ENCODE peak calls at places on chromosomes 13 and 19, in nine cellular contexts. U is breast epithelium, Q is lower lobe of right lung, W is stomach, E is kidney, M is right atrium auricular region, F is cardiac muscle cell, H is mammary epithelial cell, K is endodermal cell. V is an unnamed sample.

GRCh38 chr13:44989941-44990340 is 603 bp downstream of the GPALPP1 start:
- DNase-seq in U (no peak), Q (no peak), W (no peak), E (no peak), M (no peak), F (peak), H (peak), K (peak), V (no peak)

GRCh38 chr19:5823579-5824281 is 15.8 kb downstream of the FUT6 start:
- DNase-seq in U (no peak), Q (no peak), W (peak), E (no peak), M (no peak), F (no peak), H (no peak), K (peak), V (no peak)

GRCh38 chr19:10995926-10996600 is 35.2 kb downstream of the SMARCA4 start:
- DNase-seq in U (no peak), Q (no peak), W (no peak), E (no peak), M (no peak), F (no peak), H (no peak), K (no peak), V (no peak)

GRCh38 chr19:30287973-30288372 is 84.2 kb upstream of the ZNF536 start:
- DNase-seq in U (no peak), Q (no peak), W (no peak), E (no peak), M (no peak), F (no peak), H (no peak), K (no peak), V (no peak)

GRCh38 chr19:18588611-18589379 is at the start of gene REX1BD:
- DNase-seq in U (peak), Q (peak), W (peak), E (peak), M (peak), F (peak), H (peak), K (peak), V (peak)

GRCh38 chr13:98500963-98501421 is 75.9 kb downstream of the STK24 start:
- DNase-seq in U (no peak), Q (no peak), W (no peak), E (no peak), M (no peak), F (no peak), H (no peak), K (no peak), V (no peak)

GRCh38 chr13:29693297-29693945 is 97.9 kb upstream of the SLC7A1 start:
- DNase-seq in U (peak), Q (peak), W (peak), E (no peak), M (no peak), F (no peak), H (peak), K (no peak), V (peak)

GRCh38 chr19:11446271-11446651 is 10.8 kb downstream of the PRKCSH start:
- DNase-seq in U (no peak), Q (no peak), W (no peak), E (no peak), M (no peak), F (no peak), H (no peak), K (no peak), V (no peak)

GRCh38 chr13:99417821-99418662 is 83.2 kb upstream of the TM9SF2 start:
- DNase-seq in U (no peak), Q (no peak), W (peak), E (no peak), M (no peak), F (no peak), H (no peak), K (no peak), V (no peak)

GRCh38 chr19:4113398-4114088 is 10.4 kb downstream of the MAP2K2 start:
- DNase-seq in U (no peak), Q (no peak), W (no peak), E (no peak), M (no peak), F (no peak), H (no peak), K (no peak), V (no peak)

GRCh38 chr19:4114181-4114580 is 9.7 kb downstream of the MAP2K2 start:
- DNase-seq in U (no peak), Q (no peak), W (no peak), E (no peak), M (no peak), F (no peak), H (no peak), K (no peak), V (no peak)

GRCh38 chr19:4115818-4116385 is 8.0 kb downstream of the MAP2K2 start:
- DNase-seq in U (no peak), Q (no peak), W (no peak), E (no peak), M (no peak), F (no peak), H (no peak), K (no peak), V (no peak)

GRCh38 chr19:4112367-4112766 is 11.6 kb downstream of the MAP2K2 start:
- DNase-seq in U (no peak), Q (no peak), W (no peak), E (no peak), M (no peak), F (no peak), H (no peak), K (no peak), V (no peak)

GRCh38 chr19:4115050-4115817 is 8.7 kb downstream of the MAP2K2 start:
- DNase-seq in U (no peak), Q (no peak), W (peak), E (no peak), M (no peak), F (peak), H (no peak), K (no peak), V (no peak)
- TF ChIP-seq CTCF in U (no peak), Q (no peak), W (no peak), E (no peak), M (no peak), F (no peak), H (no peak), K (no peak), V (no peak)

GRCh38 chr13:19056984-19057490 is 124.6 kb downstream of the TUBA3C start:
- DNase-seq in U (no peak), Q (no peak), W (no peak), E (no peak), M (no peak), F (no peak), H (no peak), K (no peak), V (peak)
- H3K27ac ChIP-seq in U (no peak), Q (no peak), W (no peak), E (no peak), M (no peak), F (no peak), H (no peak), K (no peak), V (no peak)

GRCh38 chr19:840519-841206 is at the start of gene PRTN3:
- DNase-seq in U (no peak), Q (peak), W (no peak), E (no peak), M (no peak), F (no peak), H (no peak), K (no peak), V (peak)
- H3K4me3 ChIP-seq in U (no peak), Q (no peak), W (no peak), E (no peak), M (no peak), F (no peak), H (no peak), K (no peak), V (no peak)

GRCh38 chr13:111046590-111047141 is 68.4 kb upstream of the ARHGEF7 start:
- DNase-seq in U (no peak), Q (no peak), W (no peak), E (no peak), M (peak), F (no peak), H (no peak), K (no peak), V (no peak)
- TF ChIP-seq CTCF in U (no peak), Q (peak), W (no peak), E (peak), M (no peak), F (peak), H (no peak), K (peak), V (no peak)

DNA sequence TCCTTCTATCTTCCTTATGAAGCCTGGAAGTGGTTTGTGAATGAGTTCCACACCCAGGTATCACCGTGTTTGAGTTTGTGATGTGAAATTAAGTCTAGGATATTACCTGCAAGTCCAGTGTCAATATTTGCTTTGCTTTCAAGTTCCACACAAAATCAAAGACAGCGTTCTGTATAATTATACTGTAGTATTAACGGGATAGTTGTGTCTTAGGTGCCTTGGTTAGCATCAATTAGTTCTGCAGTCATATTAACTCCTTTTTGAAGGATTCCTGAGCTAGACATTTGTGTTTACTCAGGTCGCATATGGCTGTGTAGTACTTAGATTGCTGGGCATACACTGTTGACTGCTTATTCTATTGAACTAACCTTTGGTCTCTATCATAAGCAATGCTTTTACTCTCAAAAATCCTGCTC is 54.4 kb downstream of the ERCC5 start:
- DNase-seq in U (no peak), Q (no peak), W (no peak), E (no peak), M (no peak), F (no peak), H (no peak), K (no peak), V (no peak)
- H3K27ac ChIP-seq in U (no peak), Q (no peak), W (no peak), E (no peak), M (no peak), F (no peak), H (no peak), K (no peak), V (no peak)

DNA sequence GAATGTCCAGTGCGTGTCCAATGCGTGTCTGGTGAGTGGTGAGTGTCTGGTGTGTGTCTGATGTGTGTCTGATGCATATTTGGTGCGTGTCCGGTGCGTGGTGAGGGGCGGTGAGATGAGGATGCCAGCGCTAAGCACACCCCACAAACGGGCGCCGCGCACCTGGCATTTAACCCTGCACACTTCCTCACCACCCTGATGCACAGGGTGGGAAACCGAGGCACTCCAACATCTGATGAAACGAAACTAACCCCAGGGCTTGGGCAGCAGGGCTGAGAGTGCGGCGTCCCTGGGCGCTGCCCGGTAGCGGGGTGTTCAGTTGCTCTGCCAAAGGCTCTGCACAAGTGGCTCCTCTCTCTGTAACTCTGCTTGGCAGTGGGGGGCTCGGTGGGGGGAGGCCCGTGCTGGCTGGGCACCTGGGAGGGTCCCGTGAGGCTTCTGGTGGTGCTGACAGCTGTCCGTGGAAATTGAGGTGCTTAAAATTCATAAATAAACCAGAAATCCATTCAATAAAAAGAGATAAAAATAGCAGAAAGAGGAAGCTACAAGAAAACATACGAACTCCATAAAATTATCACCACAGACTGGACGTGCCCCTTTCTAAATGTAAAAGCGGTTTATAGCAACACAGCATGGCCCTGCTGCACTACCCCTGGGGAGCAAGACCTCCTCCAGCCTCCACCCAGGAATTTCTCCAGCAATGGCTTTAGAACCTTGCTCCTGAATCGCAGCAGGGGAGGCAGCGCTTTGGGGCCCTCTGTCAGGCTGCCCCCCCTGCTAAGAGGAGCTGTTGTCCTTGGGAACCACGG is 76.0 kb downstream of the RASA3 start:
- DNase-seq in U (no peak), Q (no peak), W (no peak), E (peak), M (no peak), F (no peak), H (no peak), K (no peak), V (no peak)
- H3K4me3 ChIP-seq in U (no peak), Q (no peak), W (no peak), E (no peak), M (no peak), F (no peak), H (no peak), K (no peak), V (no peak)

GRCh38 chr13:59259416-59260000 is 904.2 kb downstream of the DIAPH3 start:
- DNase-seq in U (no peak), Q (no peak), W (no peak), E (no peak), M (no peak), F (no peak), H (no peak), K (peak), V (no peak)

GRCh38 chr13:59266478-59267063 is 897.2 kb downstream of the DIAPH3 start:
- DNase-seq in U (no peak), Q (no peak), W (no peak), E (no peak), M (no peak), F (no peak), H (no peak), K (no peak), V (no peak)

GRCh38 chr13:59263531-59263930 is 900.2 kb downstream of the DIAPH3 start:
- DNase-seq in U (no peak), Q (no peak), W (no peak), E (no peak), M (no peak), F (no peak), H (no peak), K (no peak), V (no peak)

GRCh38 chr13:59261928-59262488 is 901.7 kb downstream of the DIAPH3 start:
- DNase-seq in U (no peak), Q (no peak), W (no peak), E (no peak), M (no peak), F (peak), H (no peak), K (peak), V (no peak)
- TF ChIP-seq CTCF in U (no peak), Q (no peak), W (no peak), E (no peak), M (peak), F (peak), H (no peak), K (peak), V (no peak)